ENCODE peak calls at places on chromosomes 13 and 19, in seven cellular contexts. L is H9, S is mesenchymal stem cell, W is mesendoderm, Z is IMR-90, H is neuronal stem cell, C is H1. R is an unnamed sample.

GRCh38 chr13:98004107-98004506 is 50.6 kb downstream of the IPO5 start:
- DNase-seq in C (no peak), L (no peak), S (peak; percentile 91), H (no peak), Z (peak; percentile 94), W (no peak), R (peak; percentile 40)

GRCh38 chr19:530133-531008 is 1.2 kb upstream of the CDC34 start:
- DNase-seq in H (no peak), Z (no peak), L (no peak), W (no peak), C (no peak), S (no peak), R (no peak)

GRCh38 chr19:19602713-19603320 is 15.7 kb downstream of the PBX4 start:
- DNase-seq in L (no peak), S (no peak), C (no peak), H (no peak), Z (no peak), W (no peak), R (no peak)

GRCh38 chr13:99981115-99982020 is at the start of gene ZIC2:
- DNase-seq in Z (no peak), S (no peak), L (peak; percentile 85), C (peak; percentile 83), W (peak; percentile 96), H (peak; percentile 93), R (peak; percentile 35)

GRCh38 chr13:93244918-93245280 is 18.3 kb downstream of the GPC6 start:
- DNase-seq in W (no peak), H (no peak), L (no peak), S (peak; percentile 63), C (no peak), Z (peak; percentile 38), R (no peak)

GRCh38 chr13:35479223-35479536 is 2.7 kb upstream of the MAB21L1 start:
- DNase-seq in C (no peak), S (no peak), L (peak; percentile 45), H (no peak), Z (no peak), W (peak; percentile 29), R (no peak)

GRCh38 chr13:111912991-111913781 is 153.8 kb upstream of the SOX1 start:
- DNase-seq in C (peak; percentile 39), Z (no peak), S (no peak), W (no peak), H (no peak), L (peak; percentile 22), R (peak; percentile 69)

GRCh38 chr13:60654405-60654804 is 257.4 kb downstream of the TDRD3 start:
- DNase-seq in L (no peak), S (peak; percentile 0), Z (no peak), W (peak; percentile 30), H (no peak), C (no peak), R (peak; percentile 21)

GRCh38 chr19:37872383-37872782 is 34.0 kb downstream of the WDR87 start:
- DNase-seq in H (no peak), Z (peak; percentile 7), L (no peak), S (no peak), W (no peak), C (no peak), R (no peak)

GRCh38 chr13:30734434-30734833 is 909 bp upstream of the ALOX5AP start:
- DNase-seq in H (no peak), S (peak; percentile 70), Z (peak; percentile 74), W (peak; percentile 71), L (no peak), C (no peak), R (peak; percentile 88)

GRCh38 chr19:28170066-28170465 is 1042.9 kb downstream of the UQCRFS1 start:
- DNase-seq in Z (no peak), W (no peak), C (no peak), L (no peak), S (no peak), H (no peak), R (no peak)

GRCh38 chr13:97435794-97436193 is 1.8 kb downstream of the RAP2A start:
- DNase-seq in H (no peak), W (no peak), S (no peak), L (no peak), C (no peak), Z (no peak), R (no peak)

DNA sequence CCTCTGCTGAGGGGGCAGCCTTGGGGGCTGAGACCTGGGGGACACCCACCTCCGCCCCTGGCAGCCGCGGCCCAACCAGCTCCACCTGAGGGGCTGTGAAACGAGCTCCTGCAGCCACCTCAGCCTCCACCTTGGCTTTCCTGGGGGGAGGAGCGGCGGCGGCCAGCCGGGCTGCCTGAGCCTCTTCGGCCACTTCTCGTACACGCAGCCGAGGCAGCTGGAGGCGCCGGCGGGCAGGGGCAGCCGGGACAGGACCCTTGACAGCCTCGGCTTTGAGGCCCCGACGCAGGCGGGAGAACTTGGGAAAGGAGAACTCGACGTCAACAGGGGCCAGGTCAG is 7.6 kb upstream of the HIPK4 start:
- DNase-seq in H (no peak), S (no peak), Z (no peak), W (no peak), L (no peak), C (no peak), R (no peak)
- H4K8ac ChIP-seq in H (no peak overlapping the region), S (no peak overlapping the region), Z (no peak overlapping the region), W (no peak overlapping the region), L (no peak overlapping the region), C (no peak overlapping the region), R (no peak overlapping the region)

DNA sequence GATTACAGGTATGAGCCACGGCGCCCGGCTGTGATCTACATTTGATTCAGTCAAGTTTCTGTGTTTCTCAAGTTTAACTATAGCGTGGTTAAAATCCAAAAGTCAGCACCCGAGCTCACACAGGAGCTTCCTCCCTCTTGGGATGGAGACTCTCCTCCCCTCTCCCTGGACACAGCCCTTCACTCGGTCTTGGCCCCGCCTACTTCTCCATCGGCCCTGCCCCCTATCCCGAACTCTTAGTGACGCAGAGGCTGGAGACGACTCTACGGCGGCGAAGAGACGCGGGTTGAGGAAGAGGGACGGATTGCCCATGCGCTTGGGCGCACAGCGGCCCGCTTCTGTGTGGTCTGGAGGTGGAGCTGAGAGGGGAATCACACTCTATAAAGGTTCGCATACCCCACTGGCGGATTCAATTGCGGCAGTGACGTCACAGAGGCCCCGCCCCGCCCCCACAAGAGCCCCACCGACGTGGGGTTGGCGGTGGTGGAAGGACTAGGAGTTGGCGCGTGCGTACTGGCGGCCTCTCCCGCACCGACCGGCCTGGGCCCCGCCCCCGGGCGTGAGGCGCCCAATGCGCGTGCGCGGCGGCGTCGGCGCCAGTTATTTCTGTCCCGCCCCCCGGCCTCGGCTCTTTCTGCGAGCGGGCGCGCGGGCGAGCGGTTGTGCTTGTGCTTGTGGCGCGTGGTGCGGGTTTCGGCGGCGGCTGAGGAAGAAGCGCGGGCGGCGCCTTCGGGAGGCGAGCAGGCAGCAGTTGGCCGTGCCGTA is at the start of gene TRIM28:
- DNase-seq in C (peak; percentile 99), S (peak; percentile 100), L (peak; percentile 97), H (peak; percentile 98), W (peak; percentile 100), Z (peak; percentile 99), R (peak; percentile 97)
- H4K8ac ChIP-seq in C (peak within 1 kb of the TSS; percentile 99), S (peak within 1 kb of the TSS; percentile 86), L (no peak within 1 kb of the TSS), H (peak within 1 kb of the TSS; percentile 23), W (peak within 1 kb of the TSS; percentile 98), Z (peak within 1 kb of the TSS; percentile 94), R (peak within 1 kb of the TSS; percentile 94)

GRCh38 chr19:4499318-4499717 is 19.0 kb downstream of the PLIN4 start:
- DNase-seq in Z (no peak), C (no peak), W (no peak), L (no peak), S (no peak), H (no peak), R (no peak)

GRCh38 chr19:4502282-4503223 is 15.7 kb downstream of the PLIN4 start:
- DNase-seq in Z (peak; percentile 6), W (no peak), L (no peak), C (no peak), S (no peak), H (no peak), R (no peak)

GRCh38 chr19:4501691-4502090 is 16.6 kb downstream of the PLIN4 start:
- DNase-seq in C (no peak), L (no peak), H (no peak), Z (no peak), W (no peak), S (no peak), R (no peak)

GRCh38 chr19:4499855-4500254 is 18.4 kb downstream of the PLIN4 start:
- DNase-seq in H (no peak), S (no peak), Z (no peak), L (no peak), W (no peak), C (no peak), R (no peak)

GRCh38 chr19:4501005-4501591 is 17.2 kb downstream of the PLIN4 start:
- DNase-seq in W (no peak), H (no peak), Z (no peak), S (no peak), C (no peak), L (no peak), R (no peak)
- H4K8ac ChIP-seq in W (no peak overlapping the region), H (no peak overlapping the region), Z (no peak overlapping the region), S (no peak overlapping the region), C (peak overlapping the region; percentile 5), L (no peak overlapping the region), R (no peak overlapping the region)

DNA sequence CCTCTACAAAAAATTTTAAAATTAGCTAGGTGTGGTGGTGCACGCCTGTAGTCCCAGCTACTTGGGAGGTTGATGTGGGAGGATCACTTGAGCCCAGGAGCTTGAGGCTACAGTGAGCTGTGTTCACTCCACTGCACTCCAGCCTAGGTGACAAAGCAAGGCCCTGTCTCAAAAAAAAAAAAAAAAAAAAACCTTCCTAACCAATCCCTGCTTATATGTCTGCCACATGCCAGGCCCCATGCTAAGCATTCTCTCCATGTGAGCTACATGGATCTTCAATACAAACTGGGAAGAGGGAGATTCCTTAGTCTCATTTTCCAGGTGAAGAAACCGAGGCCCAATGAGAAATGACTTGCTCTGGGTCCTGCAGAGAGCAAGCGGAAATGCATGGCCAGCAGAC is 2.3 kb upstream of the OVOL3 start:
- DNase-seq in L (no peak), Z (no peak), W (no peak), S (no peak), H (no peak), C (no peak), R (no peak)
- H4K8ac ChIP-seq in L (no peak overlapping the region), Z (no peak overlapping the region), W (no peak overlapping the region), S (no peak overlapping the region), H (no peak overlapping the region), C (no peak overlapping the region), R (no peak overlapping the region)

R was measured in trophoblast cell.